ENCODE peak calls at places on chromosomes 16 and 17, in five cellular contexts. One of them, this sample, is unnamed. For H3K9me3, the result is how much of the 10 kb centered on the place peaks cover.

GRCh38 chr16:55322327-55322726 is 1.7 kb upstream of the IRX6 start:
- DNase-seq in K562: no peak
- DNase-seq in pancreas: no peak
- DNase-seq in A673: no peak
- DNase-seq in IMR-90: no peak
- DNase-seq in this sample: no peak

GRCh38 chr17:306536-307294 is 45.9 kb downstream of the RPH3AL start:
- DNase-seq in K562: no peak
- DNase-seq in pancreas: no peak
- DNase-seq in A673: no peak
- DNase-seq in IMR-90: no peak
- DNase-seq in this sample: no peak

GRCh38 chr17:29740017-29740416 is 117.3 kb upstream of the CORO6 start:
- DNase-seq in K562: peak
- DNase-seq in pancreas: no peak
- DNase-seq in A673: no peak
- DNase-seq in IMR-90: no peak
- DNase-seq in this sample: no peak

GRCh38 chr17:49687878-49688491 is 10.1 kb upstream of the SPOP start:
- DNase-seq in K562: no peak
- DNase-seq in pancreas: no peak
- DNase-seq in A673: peak
- DNase-seq in IMR-90: peak
- DNase-seq in this sample: no peak

GRCh38 chr17:6090253-6090652 is 20.1 kb downstream of the WSCD1 start:
- DNase-seq in K562: no peak
- DNase-seq in pancreas: no peak
- DNase-seq in A673: no peak
- DNase-seq in IMR-90: no peak
- DNase-seq in this sample: no peak

GRCh38 chr17:79814966-79815835 is 18.3 kb upstream of the CBX8 start:
- DNase-seq in K562: no peak
- DNase-seq in pancreas: peak
- DNase-seq in A673: no peak
- DNase-seq in IMR-90: no peak
- DNase-seq in this sample: no peak

GRCh38 chr17:17387461-17388362 is 84.5 kb downstream of the NT5M start:
- DNase-seq in K562: peak
- DNase-seq in pancreas: peak
- DNase-seq in A673: no peak
- DNase-seq in IMR-90: no peak
- DNase-seq in this sample: no peak

GRCh38 chr17:1733759-1734158 is 8.9 kb upstream of the SERPINF2 start:
- DNase-seq in K562: no peak
- DNase-seq in pancreas: no peak
- DNase-seq in A673: no peak
- DNase-seq in IMR-90: no peak
- DNase-seq in this sample: no peak

GRCh38 chr17:49822829-49823228 is 25.0 kb downstream of the TAC4 start:
- DNase-seq in K562: peak
- DNase-seq in pancreas: no peak
- DNase-seq in A673: no peak
- DNase-seq in IMR-90: peak
- DNase-seq in this sample: no peak

GRCh38 chr17:36675786-36676185 is 74.4 kb downstream of the MRM1 start:
- DNase-seq in K562: no peak
- DNase-seq in pancreas: no peak
- DNase-seq in A673: no peak
- DNase-seq in IMR-90: no peak
- DNase-seq in this sample: no peak

GRCh38 chr17:56451629-56452028 is 141.9 kb upstream of the NOG start:
- DNase-seq in K562: no peak
- DNase-seq in pancreas: no peak
- DNase-seq in A673: no peak
- DNase-seq in IMR-90: peak
- DNase-seq in this sample: no peak

GRCh38 chr16:58462089-58462488 is 37.9 kb upstream of the NDRG4 start:
- DNase-seq in K562: no peak
- DNase-seq in pancreas: no peak
- DNase-seq in A673: no peak
- DNase-seq in IMR-90: no peak
- DNase-seq in this sample: no peak

GRCh38 chr16:19935696-19936095 is 51.0 kb upstream of the GPRC5B start:
- DNase-seq in K562: no peak
- DNase-seq in pancreas: no peak
- DNase-seq in A673: no peak
- DNase-seq in IMR-90: no peak
- DNase-seq in this sample: no peak

GRCh38 chr16:85870159-85870558 is 28.8 kb upstream of the IRF8 start:
- DNase-seq in K562: no peak
- DNase-seq in pancreas: no peak
- DNase-seq in A673: no peak
- DNase-seq in IMR-90: no peak
- DNase-seq in this sample: no peak

GRCh38 chr16:645852-646678 is 3.1 kb upstream of the WDR90 start:
- DNase-seq in K562: no peak
- DNase-seq in pancreas: no peak
- DNase-seq in A673: no peak
- DNase-seq in IMR-90: no peak
- DNase-seq in this sample: no peak

GRCh38 chr17:48995871-48996695 is 1.1 kb upstream of the IGF2BP1 start:
- DNase-seq in K562: peak
- DNase-seq in pancreas: no peak
- DNase-seq in A673: peak
- DNase-seq in IMR-90: no peak
- DNase-seq in this sample: no peak

GRCh38 chr16:25478476-25478875 is 213.3 kb upstream of the HS3ST4 start:
- DNase-seq in K562: no peak
- DNase-seq in pancreas: no peak
- DNase-seq in A673: no peak
- DNase-seq in IMR-90: no peak
- DNase-seq in this sample: no peak

GRCh38 chr16:77898671-77899211 is 110.4 kb downstream of the VAT1L start:
- DNase-seq in K562: no peak
- DNase-seq in pancreas: no peak
- DNase-seq in A673: no peak
- DNase-seq in IMR-90: peak
- DNase-seq in this sample: no peak

GRCh38 chr16:49620868-49621239 is 235.1 kb downstream of the ZNF423 start:
- DNase-seq in K562: peak
- DNase-seq in pancreas: no peak
- DNase-seq in A673: peak
- DNase-seq in IMR-90: no peak
- DNase-seq in this sample: no peak

GRCh38 chr17:47822785-47823184 is 1.2 kb upstream of the OSBPL7 start:
- DNase-seq in K562: no peak
- DNase-seq in pancreas: no peak
- DNase-seq in A673: no peak
- DNase-seq in IMR-90: no peak
- DNase-seq in this sample: no peak

GRCh38 chr17:19370493-19370960 is 7.8 kb upstream of the MAPK7 start:
- DNase-seq in K562: no peak
- DNase-seq in pancreas: no peak
- DNase-seq in A673: no peak
- DNase-seq in IMR-90: no peak
- DNase-seq in this sample: no peak

GRCh38 chr17:8310601-8311123 is 621 bp downstream of the ARHGEF15 start:
- DNase-seq in K562: no peak
- DNase-seq in pancreas: no peak
- DNase-seq in A673: no peak
- DNase-seq in IMR-90: no peak
- DNase-seq in this sample: no peak

GRCh38 chr17:59783221-59784016 is 76.0 kb downstream of the VMP1 start:
- DNase-seq in K562: peak
- DNase-seq in pancreas: no peak
- DNase-seq in A673: peak
- DNase-seq in IMR-90: peak
- DNase-seq in this sample: no peak

GRCh38 chr17:29292071-29292991 is 1.6 kb downstream of the NUFIP2 start:
- DNase-seq in K562: peak
- DNase-seq in pancreas: peak
- DNase-seq in A673: peak
- DNase-seq in IMR-90: peak
- DNase-seq in this sample: peak

GRCh38 chr17:2266045-2266864 is 37.3 kb downstream of the SMG6 start:
- DNase-seq in K562: no peak
- DNase-seq in pancreas: no peak
- DNase-seq in A673: no peak
- DNase-seq in IMR-90: no peak
- DNase-seq in this sample: peak

GRCh38 chr17:67272312-67273050 is 27.5 kb upstream of the HELZ start:
- DNase-seq in K562: peak
- DNase-seq in pancreas: no peak
- DNase-seq in A673: peak
- DNase-seq in IMR-90: no peak
- DNase-seq in this sample: no peak

GRCh38 chr17:45994228-45994627 is 4.8 kb upstream of the STH start:
- DNase-seq in K562: no peak
- DNase-seq in pancreas: no peak
- DNase-seq in A673: no peak
- DNase-seq in IMR-90: no peak
- DNase-seq in this sample: no peak

GRCh38 chr17:69857412-69857835 is 217.6 kb upstream of the KCNJ16 start:
- DNase-seq in K562: peak
- DNase-seq in pancreas: no peak
- DNase-seq in A673: no peak
- DNase-seq in IMR-90: peak
- DNase-seq in this sample: no peak

GRCh38 chr17:66540131-66540781 is 237.8 kb downstream of the PRKCA start:
- DNase-seq in K562: no peak
- DNase-seq in pancreas: no peak
- DNase-seq in A673: no peak
- DNase-seq in IMR-90: peak
- DNase-seq in this sample: no peak

GRCh38 chr16:21950782-21951521 is 2.2 kb upstream of the UQCRC2 start:
- DNase-seq in K562: peak
- DNase-seq in pancreas: no peak
- DNase-seq in A673: peak
- DNase-seq in IMR-90: peak
- DNase-seq in this sample: no peak

GRCh38 chr16:27704252-27704651 is 154.3 kb downstream of the KATNIP start:
- DNase-seq in K562: no peak
- DNase-seq in pancreas: no peak
- DNase-seq in A673: no peak
- DNase-seq in IMR-90: no peak
- DNase-seq in this sample: no peak

GRCh38 chr17:80195671-80196529 is 24.2 kb downstream of the SGSH start:
- DNase-seq in K562: peak
- DNase-seq in pancreas: no peak
- DNase-seq in A673: peak
- DNase-seq in IMR-90: no peak
- DNase-seq in this sample: peak

DNA sequence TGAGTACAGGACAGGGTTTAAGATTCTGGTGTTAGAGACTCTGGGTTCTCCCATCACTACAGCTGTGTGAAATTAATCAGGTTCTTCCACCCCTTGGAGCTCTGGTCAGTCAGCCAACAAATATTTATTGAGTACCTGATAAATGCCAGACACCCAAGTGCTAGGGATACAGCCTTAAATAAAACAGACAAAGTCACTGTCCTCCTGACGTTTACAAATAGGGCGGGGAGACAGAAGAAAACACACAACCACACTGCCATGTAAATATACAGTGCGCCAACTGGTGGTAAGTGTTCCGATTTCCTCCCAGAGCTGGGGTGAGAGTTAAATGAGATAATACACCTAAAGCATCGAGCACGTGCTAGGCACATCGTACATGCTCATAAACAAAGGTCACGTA is 121.0 kb downstream of the COPRS start:
- DNase-seq in K562: no peak
- DNase-seq in pancreas: no peak
- DNase-seq in A673: no peak
- DNase-seq in IMR-90: no peak
- DNase-seq in this sample: no peak
- H3K27ac ChIP-seq in K562: no peak
- H3K27ac ChIP-seq in pancreas: no peak
- H3K27ac ChIP-seq in A673: no peak
- H3K27ac ChIP-seq in IMR-90: no peak
- H3K27ac ChIP-seq in this sample: no peak

GRCh38 chr16:3305109-3306068 is at the start of the genes TIGD7 and ZNF75A:
- DNase-seq in K562: peak
- DNase-seq in pancreas: peak
- DNase-seq in A673: peak
- DNase-seq in IMR-90: peak
- DNase-seq in this sample: peak

GRCh38 chr16:3304370-3304769 is 860 bp downstream of the TIGD7 start:
- DNase-seq in K562: no peak
- DNase-seq in pancreas: no peak
- DNase-seq in A673: no peak
- DNase-seq in IMR-90: peak
- DNase-seq in this sample: no peak

GRCh38 chr16:3311496-3311895 is 6.2 kb downstream of the ZNF75A start:
- DNase-seq in K562: no peak
- DNase-seq in pancreas: no peak
- DNase-seq in A673: no peak
- DNase-seq in IMR-90: no peak
- DNase-seq in this sample: no peak

GRCh38 chr16:3306078-3306477 is 781 bp downstream of the ZNF75A start:
- DNase-seq in K562: no peak
- DNase-seq in pancreas: no peak
- DNase-seq in A673: no peak
- DNase-seq in IMR-90: no peak
- DNase-seq in this sample: no peak
- H3K9me3 ChIP-seq in K562: under half
- H3K9me3 ChIP-seq in pancreas: under half
- H3K9me3 ChIP-seq in A673: half or more
- H3K9me3 ChIP-seq in IMR-90: under half
- H3K9me3 ChIP-seq in this sample: under half

GRCh38 chr16:31354394-31355291 is at the start of gene ITGAX:
- DNase-seq in K562: peak
- DNase-seq in pancreas: peak
- DNase-seq in A673: no peak
- DNase-seq in IMR-90: peak
- DNase-seq in this sample: no peak
- H3K4me3 ChIP-seq in K562: no peak
- H3K4me3 ChIP-seq in pancreas: no peak
- H3K4me3 ChIP-seq in A673: no peak
- H3K4me3 ChIP-seq in IMR-90: no peak
- H3K4me3 ChIP-seq in this sample: no peak

DNA sequence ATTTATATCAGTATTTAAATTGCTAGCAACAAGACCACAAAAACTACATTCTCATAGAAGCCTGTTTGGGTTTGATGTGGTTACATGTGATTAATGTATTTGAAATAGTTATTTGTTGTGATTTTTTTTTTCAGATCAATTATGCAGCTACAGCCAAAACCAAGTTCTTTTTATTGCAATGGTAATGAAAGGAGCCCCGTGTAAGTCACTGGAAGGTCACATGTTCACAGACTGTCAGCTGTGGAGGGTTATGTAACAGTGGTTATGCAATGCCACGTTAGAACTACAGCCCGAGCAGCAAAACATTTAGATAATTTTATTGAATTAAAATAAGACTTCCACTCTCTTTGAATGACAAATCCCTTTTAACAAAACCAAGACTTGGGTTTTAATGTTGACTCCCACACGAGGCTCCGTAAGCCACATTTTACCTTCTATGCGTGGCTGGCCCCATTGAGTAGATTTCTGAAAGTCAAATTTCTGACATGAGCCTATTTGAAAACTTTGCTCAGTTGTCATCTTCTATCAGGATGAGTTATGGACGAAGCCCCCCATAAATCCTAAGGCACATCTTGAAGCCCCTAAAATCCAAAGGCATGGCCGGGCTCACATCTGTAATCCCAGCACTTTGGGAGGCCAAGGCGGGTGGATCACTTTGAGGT is 41.8 kb upstream of the SEC14L1 start:
- DNase-seq in K562: no peak
- DNase-seq in pancreas: peak
- DNase-seq in A673: peak
- DNase-seq in IMR-90: peak
- DNase-seq in this sample: no peak
- H3K27ac ChIP-seq in K562: no peak
- H3K27ac ChIP-seq in pancreas: peak
- H3K27ac ChIP-seq in A673: peak
- H3K27ac ChIP-seq in IMR-90: no peak
- H3K27ac ChIP-seq in this sample: peak

This sample was measured in effector memory CD4-positive, alpha-beta T cell.